ENCODE peak calls at places on chromosomes 11 and 22, in five cellular contexts. O is HCT116, T is osteoblast, G is transverse colon, Z is cardiac muscle cell. P is an unnamed sample. For H3K4me1, the result is how much of the 10 kb centered on the place peaks cover.

GRCh38 chr11:85922367-85922766 is 67.2 kb downstream of the CCDC83 start:
- DNase-seq in O (no peak), Z (no peak), G (no peak), T (no peak), P (no peak)

GRCh38 chr11:93547768-93548167 is 4.6 kb upstream of the SMCO4 start:
- DNase-seq in G (no peak), O (no peak), Z (no peak), T (no peak), P (no peak)

GRCh38 chr22:26075233-26075632 is 94.0 kb upstream of the SEZ6L start:
- DNase-seq in T (no peak), G (no peak), Z (no peak), O (no peak), P (no peak)

GRCh38 chr11:66967670-66968425 is 7.3 kb upstream of the C11orf86 start:
- DNase-seq in Z (no peak), G (no peak), T (no peak), O (no peak), P (no peak)

GRCh38 chr11:68282141-68282860 is 10.5 kb upstream of the C11orf24 start:
- DNase-seq in T (peak), G (no peak), O (no peak), Z (no peak), P (no peak)

GRCh38 chr22:24104307-24105017 is 76.8 kb upstream of the SUSD2 start:
- DNase-seq in T (no peak), Z (no peak), O (no peak), G (no peak), P (no peak)

GRCh38 chr11:7936615-7937014 is 4.9 kb downstream of the OR10A3 start:
- DNase-seq in Z (no peak), T (no peak), G (peak), O (no peak), P (no peak)

GRCh38 chr22:40014661-40015255 is 20.0 kb downstream of the FAM83F start:
- DNase-seq in T (no peak), Z (no peak), G (no peak), O (no peak), P (no peak)

GRCh38 chr11:108117746-108118371 is 3.5 kb upstream of the ACAT1 start:
- DNase-seq in T (peak), Z (peak), O (peak), G (no peak), P (no peak)

GRCh38 chr11:102472127-102472526 is 19.6 kb upstream of the TMEM123 start:
- DNase-seq in T (no peak), G (no peak), O (no peak), Z (no peak), P (no peak)

GRCh38 chr11:31921066-31921465 is 109.9 kb upstream of the PAX6 start:
- DNase-seq in G (no peak), Z (no peak), T (no peak), O (no peak), P (no peak)

GRCh38 chr11:71946144-71946571 is 17.3 kb downstream of the RNF121 start:
- DNase-seq in T (peak), G (no peak), Z (no peak), O (no peak), P (no peak)

GRCh38 chr11:44886765-44887164 is 63.9 kb downstream of the TP53I11 start:
- DNase-seq in O (no peak), T (peak), G (no peak), Z (no peak), P (no peak)

GRCh38 chr11:29173660-29174062 is 843.2 kb downstream of the KCNA4 start:
- DNase-seq in O (peak), Z (no peak), G (no peak), T (no peak), P (no peak)

GRCh38 chr11:3340025-3340424 is 38.9 kb downstream of the ZNF195 start:
- DNase-seq in T (peak), G (no peak), Z (no peak), O (peak), P (no peak)

GRCh38 chr11:75547617-75548054 is 14.4 kb upstream of the SERPINH1 start:
- DNase-seq in O (no peak), G (peak), Z (peak), T (peak), P (peak)

GRCh38 chr11:31757245-31757835 is 53.8 kb downstream of the PAX6 start:
- DNase-seq in O (no peak), G (no peak), Z (peak), T (no peak), P (no peak)

GRCh38 chr11:5369793-5370192 is 13.8 kb upstream of the OR51M1 start:
- DNase-seq in T (peak), G (no peak), O (no peak), Z (peak), P (no peak)

GRCh38 chr22:35072939-35073338 is 7.0 kb downstream of the ISX start:
- DNase-seq in Z (no peak), T (no peak), O (no peak), G (no peak), P (no peak)

GRCh38 chr11:110077866-110078325 is 15.3 kb upstream of the ZC3H12C start:
- DNase-seq in Z (no peak), O (no peak), T (peak), G (no peak), P (no peak)

GRCh38 chr22:41250127-41250526 is 9.4 kb upstream of the CHADL start:
- DNase-seq in G (no peak), T (peak), Z (no peak), O (no peak), P (no peak)

GRCh38 chr22:50266994-50267393 is 3.2 kb downstream of the MAPK11 start:
- DNase-seq in G (no peak), T (no peak), Z (no peak), O (no peak), P (no peak)

GRCh38 chr11:121460941-121461514 is 8.3 kb upstream of the SORL1-AS1 start:
- DNase-seq in T (no peak), O (no peak), Z (no peak), G (no peak), P (no peak)

GRCh38 chr22:35463231-35463933 is 63.4 kb downstream of the MCM5 start:
- DNase-seq in Z (no peak), G (no peak), T (no peak), O (no peak), P (no peak)

GRCh38 chr22:37999640-38000272 is 15.4 kb upstream of the SOX10 start:
- DNase-seq in G (no peak), T (peak), Z (no peak), O (peak), P (no peak)
- TF ChIP-seq CTCF in G (no peak), T (no peak), Z (no peak), O (no peak), P (no peak)

DNA sequence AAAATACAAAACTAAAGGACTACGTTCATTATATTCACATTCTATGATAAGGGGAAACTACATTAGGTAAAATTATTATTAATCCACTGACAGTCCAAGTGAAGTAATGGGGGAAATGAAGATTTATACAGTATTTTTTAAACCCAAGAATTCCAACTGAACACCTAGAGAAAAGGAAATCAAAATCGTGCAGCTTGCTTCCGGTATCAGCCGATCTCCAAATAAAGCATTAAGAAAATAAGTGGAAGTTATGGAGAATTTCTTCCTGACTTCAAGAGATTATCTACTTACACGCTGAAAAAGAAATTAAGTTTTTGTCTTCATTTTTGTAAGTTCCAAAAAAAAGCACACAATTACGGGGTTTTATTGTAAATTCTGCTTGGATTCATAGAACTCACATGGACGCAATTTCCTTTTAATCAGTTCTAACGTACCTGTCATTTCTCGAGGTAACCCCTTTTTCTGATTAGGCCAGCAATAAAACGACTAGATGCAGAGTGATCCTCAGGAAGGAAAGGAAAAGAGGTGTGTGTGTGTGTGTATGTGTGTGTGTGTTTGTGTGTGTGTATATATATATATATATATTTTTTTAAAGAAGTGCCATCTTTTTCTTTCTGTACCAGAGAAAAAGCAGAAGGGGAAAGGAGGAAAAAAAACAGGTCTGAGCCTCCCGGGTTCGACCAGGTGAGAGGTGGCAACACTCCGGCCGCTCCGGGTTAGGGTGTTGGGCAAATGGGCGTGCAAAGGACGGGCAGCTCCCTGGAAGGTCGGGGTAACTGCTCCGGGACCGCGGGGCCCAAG is 1.1 kb downstream of the ZBTB44 start:
- DNase-seq in O (no peak), Z (no peak), T (peak), G (no peak), P (no peak)
- H3K4me1 ChIP-seq in O (under half), Z (under half), T (under half), G (under half), P (under half)

GRCh38 chr11:625636-626319 is 1.0 kb upstream of the CDHR5 start:
- DNase-seq in O (no peak), T (no peak), G (peak), Z (no peak), P (no peak)
- TF ChIP-seq CTCF in O (no peak), T (no peak), G (no peak), Z (no peak), P (no peak)

GRCh38 chr11:35853871-35854270 is 90.0 kb upstream of the LDLRAD3 start:
- DNase-seq in T (no peak), O (no peak), G (no peak), Z (no peak), P (no peak)
- H3K4me1 ChIP-seq in T (under half), O (under half), G (under half), Z (under half), P (under half)

GRCh38 chr11:81963018-81963417 is 770.6 kb downstream of the FAM181B start:
- DNase-seq in Z (no peak), G (no peak), T (no peak), O (no peak), P (no peak)
- TF ChIP-seq CTCF in Z (peak), G (no peak), T (peak), O (no peak), P (no peak)

GRCh38 chr11:35088226-35088625 is 50.7 kb upstream of the CD44 start:
- DNase-seq in O (no peak), G (no peak), T (peak), Z (no peak), P (no peak)
- H3K4me1 ChIP-seq in O (under half), G (under half), T (under half), Z (under half), P (under half)

GRCh38 chr11:12410006-12410728 is 32.8 kb downstream of the PARVA start:
- DNase-seq in O (no peak), Z (peak), G (no peak), T (peak), P (no peak)
- TF ChIP-seq CTCF in O (peak), Z (no peak), G (no peak), T (peak), P (no peak)

DNA sequence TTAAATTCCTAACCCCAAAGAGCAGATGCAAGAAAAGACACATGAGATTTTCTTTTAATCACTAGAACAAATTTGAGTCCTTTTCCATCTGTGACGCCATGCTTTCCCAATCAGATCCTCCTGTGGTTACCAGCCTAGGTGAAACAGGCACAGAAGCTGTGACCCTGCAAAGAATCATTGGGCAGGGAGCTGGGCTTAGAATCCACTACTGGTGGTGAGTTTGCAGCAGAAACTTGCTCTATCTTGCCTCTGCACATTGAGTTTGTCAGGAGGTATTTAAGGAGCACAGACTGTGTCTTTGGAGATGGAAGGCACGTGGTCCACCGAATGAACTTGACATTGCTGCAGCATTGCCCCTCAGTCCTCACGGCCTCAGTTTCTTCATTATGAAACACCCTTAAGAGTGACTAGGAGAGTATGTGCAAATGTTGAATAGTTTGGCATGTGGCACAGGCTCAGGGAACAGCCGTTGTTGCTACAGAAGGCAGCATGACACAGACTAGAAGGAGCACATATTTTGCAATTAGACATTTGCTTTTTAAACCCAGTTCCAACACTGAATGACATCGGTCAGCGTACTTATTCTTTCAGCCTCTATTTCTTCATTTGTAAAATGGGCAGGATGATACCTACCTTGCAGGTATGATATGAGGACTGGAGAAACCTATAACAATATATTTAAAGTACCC is 127.6 kb downstream of the DBX1 start:
- DNase-seq in O (no peak), G (no peak), T (no peak), Z (no peak), P (no peak)
- H3K4me1 ChIP-seq in O (under half), G (under half), T (under half), Z (half or more), P (under half)

GRCh38 chr11:10432493-10432892 is 22.6 kb upstream of the AMPD3 start:
- DNase-seq in G (no peak), Z (no peak), T (no peak), O (no peak), P (no peak)
- TF ChIP-seq CTCF in G (no peak), Z (no peak), T (no peak), O (no peak), P (no peak)

GRCh38 chr11:77090373-77091111 is 12.1 kb upstream of the OMP start:
- DNase-seq in G (peak), O (no peak), Z (no peak), T (peak), P (no peak)

GRCh38 chr11:77093056-77093891 is 9.4 kb upstream of the OMP start:
- DNase-seq in T (peak), O (no peak), G (no peak), Z (no peak), P (no peak)

GRCh38 chr11:77091146-77091940 is 11.3 kb upstream of the OMP start:
- DNase-seq in T (peak), O (peak), G (peak), Z (peak), P (peak)

GRCh38 chr11:77093987-77094840 is 8.4 kb upstream of the OMP start:
- DNase-seq in G (no peak), O (no peak), Z (no peak), T (peak), P (no peak)

DNA sequence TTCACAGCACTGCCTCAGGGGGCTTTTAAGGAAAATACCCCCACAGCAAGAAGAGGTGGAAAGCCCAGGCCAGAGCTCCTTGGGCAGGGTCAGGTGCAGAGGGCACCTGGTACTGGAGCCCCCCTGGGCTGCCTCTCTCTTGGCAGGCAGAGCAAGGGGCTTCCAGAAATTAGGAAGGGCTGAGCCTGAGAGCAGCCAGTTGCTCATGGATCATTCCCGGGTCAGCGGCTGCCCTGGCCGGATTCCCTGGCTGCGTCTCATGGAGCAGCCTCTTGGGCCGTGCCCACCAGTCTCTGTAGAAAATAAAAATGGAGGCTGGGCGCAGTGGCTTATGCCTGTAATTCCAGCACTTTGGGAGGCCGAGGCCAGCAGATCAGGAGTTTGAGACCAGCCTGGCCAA is 10.3 kb upstream of the OMP start:
- DNase-seq in G (no peak), O (no peak), Z (no peak), T (peak), P (no peak)
- H3K4me1 ChIP-seq in G (half or more), O (under half), Z (under half), T (under half), P (under half)

P was measured in lung.